ENCODE peak calls at places on chromosomes 5 and 9, in five cellular contexts. B is effector memory CD8-positive, alpha-beta T cell; R is HuH-7.5; K is fibroblast of mammary gland; A is retina. X is an unnamed sample.

GRCh38 chr5:138574744-138575193 is 432 bp downstream of the HSPA9 start:
- DNase-seq in B (no peak), R (no peak), K (peak), A (peak), X (no peak)

GRCh38 chr5:74641778-74642542 is 1.4 kb upstream of the ENC1 start:
- DNase-seq in B (no peak), R (no peak), K (peak), A (peak), X (no peak)

GRCh38 chr5:145509336-145510150 is 325.6 kb downstream of the PRELID2 start:
- DNase-seq in B (no peak), R (no peak), K (peak), A (no peak), X (no peak)

GRCh38 chr5:55535199-55535905 is 588 bp upstream of the PLPP1 start:
- DNase-seq in B (no peak), R (no peak), K (no peak), A (no peak), X (no peak)

GRCh38 chr5:69270827-69271226 is 36.1 kb downstream of the CDK7 start:
- DNase-seq in B (no peak), R (no peak), K (no peak), A (no peak), X (no peak)

GRCh38 chr5:107919361-107919760 is 248.6 kb upstream of the EFNA5 start:
- DNase-seq in B (no peak), R (no peak), K (no peak), A (no peak), X (no peak)

GRCh38 chr5:61800450-61800849 is 468.4 kb downstream of the ZSWIM6 start:
- DNase-seq in B (no peak), R (no peak), K (no peak), A (no peak), X (no peak)

GRCh38 chr5:150644058-150644457 is 3.6 kb downstream of the SYNPO start:
- DNase-seq in B (no peak), R (no peak), K (no peak), A (peak), X (no peak)

GRCh38 chr5:61416010-61416409 is 84.0 kb downstream of the ZSWIM6 start:
- DNase-seq in B (no peak), R (no peak), K (peak), A (no peak), X (no peak)

GRCh38 chr5:9505215-9505614 is 40.7 kb downstream of the SEMA5A start:
- DNase-seq in B (no peak), R (no peak), K (peak), A (no peak), X (no peak)

GRCh38 chr9:27162045-27162444 is 53.0 kb downstream of the TEK start:
- DNase-seq in B (no peak), R (no peak), K (peak), A (no peak), X (no peak)

GRCh38 chr9:94971378-94972131 is 245.1 kb downstream of the AOPEP start:
- DNase-seq in B (no peak), R (no peak), K (no peak), A (no peak), X (no peak)

GRCh38 chr9:134909511-134910105 is 8.1 kb downstream of the FCN1 start:
- DNase-seq in B (no peak), R (no peak), K (no peak), A (no peak), X (no peak)

GRCh38 chr5:138438724-138439536 is at the start of gene REEP2:
- DNase-seq in B (peak), R (peak), K (peak), A (peak), X (no peak)

GRCh38 chr5:141811287-141812155 is 66.7 kb downstream of the PCDH1 start:
- DNase-seq in B (peak), R (no peak), K (no peak), A (peak), X (no peak)

GRCh38 chr5:144162686-144163085 is 7.8 kb downstream of the YIPF5 start:
- DNase-seq in B (no peak), R (no peak), K (peak), A (no peak), X (no peak)

GRCh38 chr9:101674165-101674564 is 64.3 kb downstream of the GRIN3A start:
- DNase-seq in B (no peak), R (no peak), K (no peak), A (no peak), X (no peak)

GRCh38 chr5:150301170-150301505 is 1.6 kb downstream of the ARSI start:
- DNase-seq in B (no peak), R (no peak), K (peak), A (no peak), X (no peak)

GRCh38 chr5:176578391-176578808 is 29.3 kb downstream of the CDHR2 start:
- DNase-seq in B (peak), R (peak), K (peak), A (peak), X (no peak)

GRCh38 chr9:98897745-98898144 is 46.0 kb upstream of the COL15A1 start:
- DNase-seq in B (no peak), R (no peak), K (peak), A (no peak), X (no peak)

GRCh38 chr9:21811914-21812313 is 9.5 kb downstream of the MTAP start:
- DNase-seq in B (no peak), R (no peak), K (no peak), A (no peak), X (no peak)

GRCh38 chr9:93071464-93071863 is 13.0 kb downstream of the SUSD3 start:
- DNase-seq in B (no peak), R (no peak), K (peak), A (no peak), X (no peak)

X was measured in NCI-H2107.